ENCODE peak calls at places on chromosomes 4 and X, in ten cellular contexts. N, S, Y, D, M, F, T, J, Q and H are unnamed samples.

GRCh38 chr4:36243355-36244256 is 708 bp downstream of the ARAP2 start:
- DNase-seq in T (peak), N (peak), S (peak), Y (peak), Q (no peak), J (peak), F (no peak), D (peak), M (peak), H (no peak)

GRCh38 chr4:4320951-4321714 is 31.1 kb downstream of the ZBTB49 start:
- DNase-seq in S (no peak), N (no peak), D (no peak), F (no peak), J (no peak), Y (no peak), M (no peak), Q (no peak), T (no peak), H (no peak)

GRCh38 chrX:118974088-118974907 is at the start of gene LONRF3:
- DNase-seq in Q (peak), F (no peak), D (no peak), S (peak), N (peak), J (no peak), M (peak), Y (peak), T (peak), H (peak)

GRCh38 chrX:25015486-25016360 is at the start of gene ARX:
- DNase-seq in T (peak), F (no peak), Y (peak), M (no peak), D (peak), S (peak), J (peak), Q (peak), N (peak), H (no peak)

GRCh38 chr4:47462799-47463234 is 685 bp downstream of the COMMD8 start:
- DNase-seq in N (peak), M (no peak), F (no peak), D (no peak), Y (no peak), T (no peak), S (no peak), Q (no peak), J (no peak), H (no peak)

GRCh38 chr4:124427095-124427767 is 285.3 kb downstream of the ANKRD50 start:
- DNase-seq in S (peak), Y (no peak), N (no peak), F (no peak), M (no peak), D (no peak), J (no peak), Q (no peak), T (no peak), H (no peak)

GRCh38 chrX:48473718-48473990 is 2.3 kb upstream of the FTSJ1 start:
- DNase-seq in S (no peak), Q (no peak), J (no peak), Y (no peak), T (no peak), F (no peak), N (no peak), M (no peak), D (no peak), H (no peak)

GRCh38 chr4:5037553-5038551 is 13.4 kb upstream of the STK32B start:
- DNase-seq in S (no peak), J (peak), Y (no peak), Q (no peak), M (no peak), F (peak), N (peak), D (peak), T (peak), H (peak)

GRCh38 chrX:137051978-137052640 is 18.3 kb upstream of the GPR101 start:
- DNase-seq in M (peak), F (no peak), Q (peak), J (no peak), D (peak), N (peak), S (peak), T (peak), Y (peak), H (no peak)

GRCh38 chrX:143296521-143296920 is 220.8 kb downstream of the SPANXN3 start:
- DNase-seq in J (no peak), N (no peak), M (no peak), S (no peak), T (no peak), D (no peak), F (no peak), Q (no peak), Y (no peak), H (no peak)

GRCh38 chrX:41607264-41607832 is 81.4 kb upstream of the GPR34 start:
- DNase-seq in N (no peak), F (no peak), J (no peak), Q (no peak), S (no peak), D (no peak), M (no peak), Y (no peak), T (no peak), H (no peak)

GRCh38 chr4:22607382-22607781 is 85.4 kb upstream of the GBA3 start:
- DNase-seq in N (peak), F (no peak), T (peak), S (no peak), M (peak), D (peak), Q (peak), Y (peak), J (peak), H (no peak)
- TF ChIP-seq CTCF in N (peak), F (peak), T (peak), S (peak), M (peak), D (peak), Q (peak), Y (peak), J (peak), H (peak)

GRCh38 chr4:177177446-177178160 is 132.1 kb upstream of the NEIL3 start:
- DNase-seq in N (peak), T (no peak), J (no peak), Q (no peak), M (no peak), F (no peak), S (no peak), D (no peak), Y (no peak), H (no peak)
- H3K27ac ChIP-seq in N (peak), T (no peak), J (no peak), Q (no peak), M (no peak), F (no peak), S (no peak), D (no peak), Y (no peak), H (peak)

DNA sequence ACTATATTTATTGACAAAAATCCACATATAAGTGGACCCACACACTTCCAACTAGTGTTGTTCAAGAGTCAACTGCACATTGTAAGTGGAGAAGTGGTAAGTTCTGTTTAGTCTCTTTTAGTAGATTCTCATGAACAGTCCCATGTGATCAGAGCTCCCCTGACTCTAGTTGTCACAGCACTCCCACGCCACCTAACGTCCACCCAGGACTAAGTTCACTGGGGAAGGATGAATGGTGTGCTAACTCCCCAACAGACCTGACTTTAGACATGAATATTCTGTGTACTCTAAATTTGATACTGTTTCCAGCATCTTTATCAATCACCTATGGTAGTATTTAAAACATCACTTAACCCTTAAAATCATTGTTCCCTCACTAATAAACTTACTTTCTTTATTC is 59.8 kb downstream of the PACRGL start:
- DNase-seq in T (no peak), D (no peak), S (no peak), F (no peak), N (peak), J (no peak), Q (no peak), M (no peak), Y (no peak), H (no peak)
- TF ChIP-seq CTCF in T (no peak), D (no peak), S (no peak), F (peak), N (peak), J (peak), Q (no peak), M (no peak), Y (no peak), H (no peak)

GRCh38 chr4:93911671-93912070 is 83.1 kb downstream of the ATOH1 start:
- DNase-seq in M (no peak), T (no peak), Q (no peak), J (peak), N (no peak), D (no peak), Y (no peak), F (no peak), S (no peak), H (no peak)
- H3K27ac ChIP-seq in M (no peak), T (no peak), Q (no peak), J (no peak), N (no peak), D (no peak), Y (no peak), F (no peak), S (no peak), H (no peak)

GRCh38 chr4:121651597-121651996 is 45.2 kb downstream of the ANXA5 start:
- DNase-seq in Y (no peak), N (no peak), F (no peak), J (no peak), S (no peak), D (no peak), Q (no peak), T (no peak), M (no peak), H (no peak)
- TF ChIP-seq CTCF in Y (no peak), N (no peak), F (no peak), J (no peak), S (no peak), D (no peak), Q (no peak), T (no peak), M (no peak), H (no peak)

DNA sequence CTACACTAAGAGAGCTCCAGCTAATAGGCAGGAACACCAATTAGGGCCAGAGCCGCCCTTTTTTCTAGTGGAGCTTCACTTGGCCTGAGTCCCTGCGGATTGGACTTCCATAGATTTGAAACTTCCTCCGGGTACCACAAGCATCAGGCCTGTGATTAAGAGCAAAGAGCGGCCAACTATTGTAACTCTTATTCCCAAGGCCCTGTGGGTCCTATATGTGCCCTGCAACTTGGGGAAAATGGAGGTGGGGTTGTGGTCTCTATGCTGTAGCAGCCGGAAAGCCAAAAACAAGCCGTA is at the start of gene NCBP2L:
- DNase-seq in N (no peak), S (no peak), Q (no peak), M (no peak), Y (no peak), F (no peak), D (no peak), J (no peak), T (no peak), H (no peak)
- H3K27ac ChIP-seq in N (no peak), S (peak), Q (peak), M (peak), Y (peak), F (no peak), D (no peak), J (peak), T (peak), H (peak)

GRCh38 chr4:158934996-158935669 is 166.3 kb downstream of the FNIP2 start:
- DNase-seq in J (no peak), M (no peak), Y (no peak), F (no peak), S (no peak), Q (no peak), T (no peak), N (no peak), D (no peak), H (no peak)

GRCh38 chr4:158936238-158936637 is 166.6 kb upstream of the RAPGEF2 start:
- DNase-seq in M (no peak), F (no peak), Q (no peak), D (no peak), J (no peak), N (peak), Y (no peak), T (no peak), S (no peak), H (no peak)

GRCh38 chr4:158938462-158939044 is 164.3 kb upstream of the RAPGEF2 start:
- DNase-seq in J (no peak), N (peak), D (no peak), Q (no peak), Y (no peak), S (no peak), F (no peak), M (no peak), T (no peak), H (no peak)

GRCh38 chr4:158941321-158941720 is 161.6 kb upstream of the RAPGEF2 start:
- DNase-seq in Y (no peak), D (no peak), M (no peak), T (no peak), J (no peak), N (no peak), S (no peak), F (no peak), Q (no peak), H (no peak)

GRCh38 chr4:158940276-158940675 is 162.6 kb upstream of the RAPGEF2 start:
- DNase-seq in Y (no peak), D (no peak), T (no peak), Q (no peak), J (no peak), N (no peak), M (no peak), S (no peak), F (no peak), H (no peak)
- TF ChIP-seq CTCF in Y (no peak), D (no peak), T (no peak), Q (no peak), J (no peak), N (no peak), M (no peak), S (no peak), F (no peak), H (no peak)

DNA sequence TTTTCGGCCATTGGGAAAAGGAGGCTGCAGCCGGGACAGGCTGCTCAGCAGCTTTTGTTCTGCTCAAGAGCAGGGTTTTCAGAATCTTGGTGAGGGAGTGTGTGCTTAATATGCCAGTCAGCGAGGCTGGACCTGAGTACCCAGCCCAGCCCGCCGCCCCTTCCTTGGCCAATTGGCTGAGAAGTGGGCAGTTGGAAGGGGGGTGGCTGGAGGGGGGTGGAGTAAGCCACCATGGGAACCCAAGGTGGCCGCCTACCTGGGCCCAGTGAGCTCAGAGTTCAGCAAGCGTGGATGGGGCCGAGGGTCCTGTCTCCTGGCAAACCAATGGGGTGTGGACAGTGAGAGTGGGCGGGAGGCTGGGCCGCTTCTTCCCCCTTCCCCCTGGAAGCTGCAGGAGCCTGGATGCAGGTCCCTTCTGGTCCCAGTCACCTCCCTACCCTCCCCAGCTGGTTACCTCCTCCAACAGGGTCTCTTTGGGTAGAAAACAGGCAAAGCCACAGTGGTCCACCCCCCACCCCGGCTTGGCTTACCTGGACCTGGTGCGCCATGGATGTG is 52.5 kb downstream of the SORCS2 start:
- DNase-seq in Q (no peak), N (no peak), J (no peak), T (no peak), Y (no peak), M (no peak), F (no peak), S (no peak), D (no peak), H (no peak)
- H3K27ac ChIP-seq in Q (no peak), N (no peak), J (no peak), T (no peak), Y (no peak), M (no peak), F (no peak), S (no peak), D (no peak), H (no peak)

DNA sequence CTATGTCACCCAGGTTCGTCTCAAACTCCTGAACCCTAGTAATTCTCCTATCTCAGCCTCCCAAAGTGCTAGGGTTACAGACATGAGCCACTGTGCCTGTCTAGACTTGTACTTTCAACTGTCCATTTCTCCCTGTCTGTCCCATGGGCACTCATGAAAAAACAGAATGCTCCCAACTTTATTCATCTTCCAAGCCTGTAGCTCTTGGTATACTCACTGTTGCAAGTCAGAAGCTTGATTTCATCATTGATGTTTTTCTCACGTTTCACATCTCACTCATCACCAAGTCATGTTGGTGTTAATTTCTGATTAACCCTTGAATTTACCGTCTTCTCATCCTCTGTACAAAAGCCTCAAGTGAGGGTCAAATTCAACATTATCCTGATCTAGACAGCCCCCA is 7.3 kb upstream of the SRP72 start:
- DNase-seq in D (peak), N (no peak), M (no peak), J (peak), F (no peak), S (no peak), Q (no peak), Y (no peak), T (no peak), H (no peak)
- TF ChIP-seq CTCF in D (no peak), N (no peak), M (no peak), J (no peak), F (no peak), S (no peak), Q (no peak), Y (no peak), T (no peak), H (no peak)